ENCODE peak calls at places on chromosomes 6 and 20, in eight cellular contexts. P, L, T, I, M, N, V and F are unnamed samples.
A peak's percentile ranks its signal among the peaks of the same experiment; 100 is the strongest.

GRCh38 chr6:170286246-170286933 is 4.5 kb downstream of the DLL1 start:
- DNase-seq in I (no peak), M (peak; percentile 86), L (no peak), V (no peak), T (no peak), N (peak; percentile 76), P (no peak), F (no peak)

GRCh38 chr20:50315811-50316551 is 125.4 kb downstream of the CEBPB start:
- DNase-seq in M (no peak), N (no peak), L (no peak), P (no peak), T (no peak), I (no peak), V (no peak), F (no peak)

GRCh38 chr6:30211899-30212298 is 1.3 kb downstream of the TRIM26 start:
- DNase-seq in M (no peak), I (no peak), V (no peak), P (no peak), N (no peak), L (peak; percentile 32), T (no peak), F (no peak)

GRCh38 chr6:34152806-34153565 is 7.1 kb upstream of the GRM4 start:
- DNase-seq in I (no peak), P (no peak), M (no peak), V (no peak), T (peak; percentile 46), N (no peak), L (no peak), F (no peak)

GRCh38 chr20:46040902-46041535 is 12.0 kb downstream of the SLC12A5 start:
- DNase-seq in L (peak; percentile 4), M (no peak), I (peak; percentile 39), P (no peak), N (peak; percentile 22), T (no peak), V (no peak), F (no peak)

GRCh38 chr6:35044771-35045275 is 96.3 kb downstream of the TCP11 start:
- DNase-seq in M (peak; percentile 47), I (no peak), N (no peak), P (no peak), T (no peak), V (no peak), L (peak; percentile 69), F (no peak)

GRCh38 chr6:109308018-109308492 is 74.2 kb downstream of the CD164 start:
- DNase-seq in N (no peak), V (peak; percentile 6), P (no peak), I (peak; percentile 13), M (no peak), L (peak; percentile 62), T (no peak), F (no peak)

GRCh38 chr6:84260186-84260585 is 32.7 kb upstream of the CEP162 start:
- DNase-seq in P (no peak), L (no peak), T (no peak), N (no peak), I (no peak), M (no peak), V (no peak), F (no peak)

GRCh38 chr6:16911088-16911487 is 149.8 kb upstream of the ATXN1 start:
- DNase-seq in P (no peak), T (no peak), I (no peak), M (no peak), N (no peak), L (no peak), V (no peak), F (no peak)

GRCh38 chr6:49257549-49257948 is 205.5 kb downstream of the MMUT start:
- DNase-seq in I (no peak), V (no peak), P (no peak), T (no peak), N (no peak), L (no peak), M (no peak), F (no peak)

GRCh38 chr20:967796-968742 is 34.0 kb downstream of the RSPO4 start:
- DNase-seq in M (peak; percentile 14), V (peak; percentile 6), L (no peak), N (no peak), I (peak; percentile 1), T (no peak), P (no peak), F (no peak)

GRCh38 chr6:146871613-146872465 is 273.1 kb downstream of the ADGB start:
- DNase-seq in T (no peak), V (no peak), I (peak; percentile 68), M (peak; percentile 90), P (no peak), N (no peak), L (no peak), F (no peak)

GRCh38 chr20:18628330-18628941 is 40.6 kb downstream of the DTD1 start:
- DNase-seq in I (no peak), L (no peak), N (no peak), T (no peak), P (no peak), M (peak; percentile 32), V (no peak), F (no peak)

GRCh38 chr6:162364488-162364887 is 363.1 kb downstream of the PRKN start:
- DNase-seq in N (no peak), V (no peak), T (no peak), P (no peak), M (no peak), I (no peak), L (no peak), F (no peak)

GRCh38 chr20:48785256-48785655 is 42.5 kb downstream of the PREX1 start:
- DNase-seq in L (no peak), I (no peak), T (no peak), V (no peak), M (no peak), P (no peak), N (no peak), F (no peak)

GRCh38 chr6:128696651-128697391 is 176.4 kb upstream of the PTPRK start:
- DNase-seq in N (no peak), M (no peak), I (peak; percentile 71), L (no peak), P (no peak), T (no peak), V (peak; percentile 36), F (no peak)

GRCh38 chr20:32513031-32513866 is 71.9 kb downstream of the NOL4L start:
- DNase-seq in M (no peak), T (peak; percentile 40), I (no peak), L (peak; percentile 5), P (no peak), N (no peak), V (no peak), F (no peak)

GRCh38 chr6:136975089-136975715 is 53.1 kb downstream of the SLC35D3 start:
- DNase-seq in M (no peak), P (no peak), N (no peak), V (no peak), T (no peak), L (no peak), I (no peak), F (no peak)

GRCh38 chr20:47466704-47467459 is 34.8 kb upstream of the NCOA3 start:
- DNase-seq in P (no peak), N (no peak), T (no peak), L (no peak), I (no peak), V (no peak), M (no peak), F (no peak)

GRCh38 chr20:22572491-22572890 is 11.9 kb downstream of the FOXA2 start:
- DNase-seq in V (no peak), I (no peak), N (no peak), P (no peak), M (no peak), L (no peak), T (no peak), F (no peak)

GRCh38 chr20:17558154-17558940 is 11.5 kb upstream of the DSTN start:
- DNase-seq in M (no peak), I (peak; percentile 95), N (no peak), L (peak; percentile 20), V (no peak), P (peak; percentile 87), T (no peak), F (no peak)

GRCh38 chr20:10040070-10040970 is 5.5 kb downstream of the ANKEF1 start:
- DNase-seq in L (no peak), N (no peak), M (no peak), I (peak; percentile 79), P (peak; percentile 26), T (no peak), V (peak; percentile 35), F (no peak)

GRCh38 chr6:33428219-33428890 is 8.5 kb downstream of the SYNGAP1 start:
- DNase-seq in V (no peak), N (no peak), T (no peak), L (peak; percentile 74), M (peak; percentile 7), I (no peak), P (no peak), F (no peak)

GRCh38 chr20:12053348-12053747 is 135.7 kb downstream of the BTBD3 start:
- DNase-seq in I (peak; percentile 79), M (no peak), L (peak; percentile 94), T (no peak), P (no peak), V (peak; percentile 63), N (no peak), F (no peak)

GRCh38 chr20:45860573-45861011 is 3.2 kb downstream of the ZSWIM3 start:
- DNase-seq in M (no peak), T (no peak), V (no peak), P (no peak), N (no peak), I (no peak), L (no peak), F (no peak)